ENCODE peak calls at places on chromosomes 3 and 15, in six cellular contexts. P, Y, C, Z, D and S are unnamed samples.

GRCh38 chr15:25797511-25798206 is 65.5 kb downstream of the ATP10A start:
- DNase-seq in P (no peak), Y (no peak), C (no peak), Z (no peak), D (no peak), S (no peak)

GRCh38 chr3:13092621-13093339 is 19.6 kb upstream of the IQSEC1 start:
- DNase-seq in P (no peak), Y (no peak), C (peak), Z (no peak), D (no peak), S (no peak)

GRCh38 chr3:113097821-113098516 is 107.2 kb downstream of the GTPBP8 start:
- DNase-seq in P (no peak), Y (no peak), C (no peak), Z (peak), D (no peak), S (no peak)

GRCh38 chr15:67126551-67127333 is 61.3 kb downstream of the SMAD3 start:
- DNase-seq in P (no peak), Y (no peak), C (no peak), Z (no peak), D (no peak), S (no peak)

GRCh38 chr15:78024141-78024567 is 53.4 kb downstream of the TBC1D2B start:
- DNase-seq in P (no peak), Y (no peak), C (peak), Z (peak), D (peak), S (no peak)

GRCh38 chr15:100349321-100349695 is 7.5 kb upstream of the ADAMTS17 start:
- DNase-seq in P (no peak), Y (no peak), C (no peak), Z (no peak), D (no peak), S (no peak)

GRCh38 chr15:33048255-33048654 is 146.3 kb downstream of the FMN1 start:
- DNase-seq in P (no peak), Y (no peak), C (no peak), Z (no peak), D (no peak), S (no peak)

GRCh38 chr3:128236667-128237066 is 83.4 kb downstream of the EEFSEC start:
- DNase-seq in P (no peak), Y (no peak), C (no peak), Z (no peak), D (no peak), S (no peak)

GRCh38 chr15:95866698-95867440 is 463.6 kb upstream of the NR2F2 start:
- DNase-seq in P (no peak), Y (no peak), C (no peak), Z (no peak), D (no peak), S (no peak)

GRCh38 chr15:92947071-92947730 is 47.1 kb downstream of the CHD2 start:
- DNase-seq in P (no peak), Y (no peak), C (no peak), Z (no peak), D (no peak), S (no peak)

GRCh38 chr15:92953569-92953968 is 53.4 kb downstream of the CHD2 start:
- DNase-seq in P (no peak), Y (no peak), C (no peak), Z (no peak), D (no peak), S (no peak)

GRCh38 chr15:92733934-92734521 is 78.5 kb upstream of the FAM174B start:
- DNase-seq in P (peak), Y (peak), C (no peak), Z (peak), D (no peak), S (no peak)

GRCh38 chr15:42021593-42021992 is 751 bp upstream of the PLA2G4E start:
- DNase-seq in P (no peak), Y (no peak), C (no peak), Z (no peak), D (no peak), S (no peak)

DNA sequence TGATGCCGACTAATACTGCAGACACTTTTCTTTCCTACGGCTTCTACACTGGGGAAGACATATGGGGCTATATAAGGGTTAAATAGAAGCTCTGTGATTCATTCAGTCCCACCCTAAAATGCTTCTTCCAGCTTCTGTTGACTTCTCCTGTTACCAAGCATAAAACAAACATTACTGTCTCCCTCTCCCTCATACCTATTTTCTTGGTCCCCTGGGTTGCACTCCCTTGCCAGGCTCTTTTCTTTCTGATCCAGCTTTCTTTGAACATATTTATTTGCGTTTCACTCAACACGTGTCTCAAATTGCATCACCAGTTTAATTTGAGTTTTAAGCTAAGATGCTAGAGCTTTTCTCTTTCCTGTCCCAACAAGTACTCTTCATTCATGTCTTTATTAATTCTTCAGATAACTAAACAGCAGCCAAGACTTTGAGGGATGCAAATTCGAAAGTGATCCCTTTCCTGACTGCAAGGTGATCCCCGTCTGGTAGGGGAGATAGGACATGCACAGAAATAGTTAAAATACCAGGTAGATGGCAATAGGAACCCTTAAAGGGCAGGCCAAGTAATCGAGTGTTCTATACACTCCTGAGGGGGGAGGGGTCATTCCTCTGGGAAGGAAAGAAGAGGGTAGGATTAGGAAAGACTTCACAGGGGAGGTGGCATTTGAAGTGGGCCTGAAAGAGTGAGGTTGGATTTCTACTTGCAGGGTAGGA is 198.6 kb upstream of the BCL6 start:
- DNase-seq in P (no peak), Y (no peak), C (no peak), Z (no peak), D (no peak), S (no peak)
- TF ChIP-seq CTCF in P (no peak), Y (no peak), C (no peak), Z (no peak), D (no peak), S (no peak)

GRCh38 chr15:58224068-58224467 is 85.9 kb downstream of the AQP9 start:
- DNase-seq in P (peak), Y (peak), C (no peak), Z (peak), D (peak), S (no peak)

GRCh38 chr15:58222698-58223097 is 84.5 kb downstream of the AQP9 start:
- DNase-seq in P (no peak), Y (no peak), C (no peak), Z (no peak), D (no peak), S (no peak)

GRCh38 chr15:58223432-58223831 is 85.3 kb downstream of the AQP9 start:
- DNase-seq in P (no peak), Y (no peak), C (no peak), Z (no peak), D (no peak), S (no peak)

DNA sequence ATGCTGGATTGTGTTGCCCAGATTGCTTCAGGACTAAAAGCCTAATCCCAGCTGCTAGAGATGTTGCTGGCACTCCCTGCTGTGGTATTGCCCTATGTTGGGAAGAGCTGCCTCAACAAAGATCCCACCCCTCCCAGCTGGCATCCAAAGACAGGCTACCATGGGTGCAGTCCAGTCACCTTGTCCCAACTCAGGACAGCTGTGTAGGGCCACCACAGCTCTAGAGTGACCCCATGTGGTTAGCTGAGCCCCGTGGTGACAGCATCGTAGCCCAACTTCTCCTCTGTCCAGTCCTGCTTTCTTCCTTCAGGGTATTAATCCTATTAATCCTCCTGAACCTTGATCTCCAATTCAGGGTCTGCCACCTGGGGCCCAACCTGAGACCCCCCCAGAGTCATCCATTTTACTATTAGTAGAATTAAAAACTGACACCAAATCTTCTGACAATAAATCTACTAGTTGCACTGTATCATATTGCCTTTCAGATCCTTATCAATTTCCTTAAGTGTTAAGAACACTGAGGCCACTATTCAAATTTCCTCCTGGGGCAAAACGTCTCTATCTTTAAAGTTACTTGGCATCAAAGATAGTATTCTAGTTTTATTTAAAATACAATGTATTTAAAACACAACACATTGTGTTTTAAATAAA is 83.5 kb downstream of the AQP9 start:
- DNase-seq in P (peak), Y (peak), C (no peak), Z (peak), D (no peak), S (no peak)
- TF ChIP-seq CTCF in P (no peak), Y (no peak), C (no peak), Z (peak), D (peak), S (peak)

GRCh38 chr3:167187211-167187610 is 192.9 kb downstream of the ZBBX start:
- DNase-seq in P (no peak), Y (no peak), C (no peak), Z (no peak), D (no peak), S (no peak)

GRCh38 chr3:167188592-167188991 is 191.5 kb downstream of the ZBBX start:
- DNase-seq in P (no peak), Y (no peak), C (no peak), Z (no peak), D (no peak), S (no peak)

GRCh38 chr3:167184511-167184910 is 195.6 kb downstream of the ZBBX start:
- DNase-seq in P (no peak), Y (no peak), C (no peak), Z (no peak), D (no peak), S (no peak)
- TF ChIP-seq CTCF in P (no peak), Y (no peak), C (no peak), Z (no peak), D (no peak), S (no peak)

DNA sequence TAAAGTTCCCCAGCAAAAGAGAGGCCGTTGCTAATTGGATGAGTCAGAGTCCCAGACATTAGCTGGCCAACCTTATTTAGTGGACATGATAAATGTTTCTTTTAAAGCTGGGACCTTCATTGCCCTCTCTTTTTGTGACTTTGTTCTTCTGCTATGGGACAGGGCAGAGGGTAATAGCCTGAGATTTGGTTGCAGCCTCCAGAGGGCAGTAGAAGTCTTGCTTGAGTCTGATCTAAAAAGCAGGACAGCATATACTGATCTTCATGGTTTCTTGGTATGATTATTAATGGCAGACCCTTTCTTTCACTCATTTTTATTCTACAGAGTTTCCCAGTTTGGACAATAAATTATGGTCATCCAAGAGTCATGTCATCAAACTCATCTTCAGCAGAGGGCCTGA is 25.1 kb upstream of the ZKSCAN7 start:
- DNase-seq in P (no peak), Y (peak), C (no peak), Z (peak), D (no peak), S (no peak)
- TF ChIP-seq CTCF in P (no peak), Y (no peak), C (no peak), Z (peak), D (peak), S (peak)

GRCh38 chr3:8756671-8757070 is 12.7 kb downstream of the OXTR start:
- DNase-seq in P (no peak), Y (no peak), C (no peak), Z (no peak), D (no peak), S (no peak)

GRCh38 chr3:8757551-8758518 is 11.6 kb downstream of the OXTR start:
- DNase-seq in P (no peak), Y (no peak), C (no peak), Z (peak), D (no peak), S (no peak)

GRCh38 chr3:8755097-8755496 is 14.3 kb downstream of the OXTR start:
- DNase-seq in P (no peak), Y (no peak), C (no peak), Z (no peak), D (no peak), S (no peak)

GRCh38 chr3:8752832-8753231 is 16.6 kb downstream of the OXTR start:
- DNase-seq in P (no peak), Y (no peak), C (no peak), Z (no peak), D (no peak), S (no peak)

GRCh38 chr3:8755564-8756237 is 13.7 kb downstream of the OXTR start:
- DNase-seq in P (no peak), Y (no peak), C (no peak), Z (no peak), D (no peak), S (no peak)
- TF ChIP-seq CTCF in P (no peak), Y (peak), C (no peak), Z (peak), D (peak), S (peak)

GRCh38 chr3:15812183-15812582 is 14.4 kb upstream of the ANKRD28 start:
- DNase-seq in P (no peak), Y (no peak), C (no peak), Z (peak), D (no peak), S (no peak)
- TF ChIP-seq CTCF in P (peak), Y (peak), C (peak), Z (peak), D (peak), S (peak)

GRCh38 chr15:81809543-81809942 is 236.3 kb downstream of the MEX3B start:
- DNase-seq in P (no peak), Y (peak), C (no peak), Z (peak), D (no peak), S (no peak)
- TF ChIP-seq CTCF in P (no peak), Y (no peak), C (no peak), Z (no peak), D (no peak), S (peak)

GRCh38 chr3:133915685-133916639 is 20.3 kb upstream of the RAB6B start:
- DNase-seq in P (no peak), Y (no peak), C (no peak), Z (no peak), D (no peak), S (no peak)

GRCh38 chr3:133914839-133915600 is 19.3 kb upstream of the RAB6B start:
- DNase-seq in P (no peak), Y (no peak), C (no peak), Z (no peak), D (no peak), S (no peak)

GRCh38 chr3:133905376-133905775 is 9.7 kb upstream of the RAB6B start:
- DNase-seq in P (no peak), Y (no peak), C (no peak), Z (no peak), D (no peak), S (no peak)

DNA sequence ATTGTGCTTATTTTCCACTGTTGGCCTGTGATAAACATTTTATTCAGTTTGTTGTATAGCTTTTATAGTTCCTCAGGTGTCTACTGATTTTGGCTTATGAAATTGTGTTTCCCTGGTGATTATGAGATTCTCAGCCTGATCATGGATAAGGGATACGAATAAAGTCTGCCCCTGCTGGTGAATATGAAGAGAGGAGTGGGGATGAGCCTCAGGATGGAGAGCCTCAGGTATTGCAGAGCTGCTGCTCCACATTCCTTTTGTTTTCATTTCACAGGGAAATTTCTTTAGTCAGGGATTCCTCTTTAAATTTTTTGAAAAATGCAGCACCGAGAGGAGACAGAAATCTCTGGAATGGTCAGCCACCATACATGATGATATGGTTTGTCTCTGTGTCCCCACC is 14.7 kb upstream of the RAB6B start:
- DNase-seq in P (no peak), Y (no peak), C (no peak), Z (no peak), D (no peak), S (no peak)
- TF ChIP-seq CTCF in P (no peak), Y (peak), C (no peak), Z (no peak), D (no peak), S (peak)

DNA sequence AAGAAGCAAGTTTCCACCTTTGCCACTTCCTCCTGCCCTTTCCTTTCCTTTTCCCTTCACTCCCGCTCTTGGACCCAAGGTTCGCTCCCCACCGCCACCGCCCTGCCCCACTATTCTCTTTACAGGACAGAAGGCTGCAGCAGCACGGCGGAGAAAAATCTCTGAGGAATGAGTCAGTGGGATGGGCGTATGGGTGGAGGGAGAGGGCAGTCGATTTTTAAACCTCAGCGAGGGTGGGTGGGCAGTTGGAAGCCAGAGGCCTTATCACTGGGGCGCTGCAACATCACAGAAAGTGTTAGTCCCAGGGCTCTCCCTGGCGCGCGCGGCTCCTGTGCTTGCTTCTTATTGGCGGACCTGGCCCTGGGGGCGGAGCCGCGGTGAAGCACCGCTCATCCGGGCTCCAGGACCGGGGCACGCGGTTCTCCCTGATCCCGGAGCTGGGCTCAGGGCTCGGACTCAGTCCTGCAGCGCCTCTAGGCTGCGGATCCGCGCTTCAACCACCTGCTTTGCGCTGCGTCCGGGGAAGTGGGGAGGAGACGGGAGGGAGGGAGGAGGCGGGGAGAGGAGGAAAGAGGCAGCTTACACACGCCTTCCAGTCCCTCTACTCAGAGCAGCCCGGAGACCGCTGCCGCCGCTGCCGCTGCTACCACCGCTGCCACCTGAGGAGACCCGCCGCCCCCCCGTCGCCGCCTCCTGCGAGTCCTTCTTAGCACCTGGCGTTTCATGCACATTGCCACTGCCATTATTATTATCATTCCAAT is at the start of gene ALCAM:
- DNase-seq in P (peak), Y (peak), C (peak), Z (peak), D (peak), S (peak)
- TF ChIP-seq CTCF in P (peak), Y (no peak), C (peak), Z (peak), D (peak), S (peak)